ENCODE peak calls at places on chromosome 6, in four cellular contexts. U is stimulated activated CD8-positive, alpha-beta memory T cell treated with anti-CD3 and anti-CD28 coated beads, Interleukin-7, amount 100 ng/mL, for 4 hours; X is progenitor cell of endocrine pancreas; V is stimulated activated CD4-positive, alpha-beta T cell treated with anti-CD3 and anti-CD28 coated beads, Interleukin-2, amount 100 ng/mL, for 48 hours. K is an unnamed sample.

GRCh38 chr6:134622382-134623173 is 304.7 kb upstream of the SGK1 start:
- DNase-seq in X (no peak), V (no peak), U (no peak), K (no peak)

GRCh38 chr6:15384901-15385300 is 139.0 kb downstream of the JARID2 start:
- DNase-seq in X (no peak), V (no peak), U (no peak), K (no peak)

GRCh38 chr6:45721665-45722064 is 294.0 kb downstream of the CLIC5 start:
- DNase-seq in U (no peak), X (no peak), V (no peak), K (no peak)

GRCh38 chr6:78832091-78832808 is 35.1 kb upstream of the IRAK1BP1 start:
- DNase-seq in U (no peak), V (no peak), X (no peak), K (no peak)

GRCh38 chr6:52497652-52498408 is 77.7 kb downstream of the EFHC1 start:
- DNase-seq in U (no peak), V (no peak), X (no peak), K (no peak)

GRCh38 chr6:110873981-110874879 is at the start of gene AMD1:
- DNase-seq in V (peak), X (peak), U (peak), K (peak)

GRCh38 chr6:20933057-20933792 is 399.0 kb downstream of the CDKAL1 start:
- DNase-seq in V (no peak), U (no peak), X (no peak), K (no peak)

GRCh38 chr6:147204843-147205311 is 660 bp downstream of the STXBP5 start:
- DNase-seq in V (no peak), U (no peak), X (no peak), K (no peak)

GRCh38 chr6:16851044-16851540 is 89.8 kb upstream of the ATXN1 start:
- DNase-seq in U (no peak), V (no peak), X (no peak), K (no peak)

GRCh38 chr6:53412751-53413150 is 64.0 kb upstream of the ELOVL5 start:
- DNase-seq in V (no peak), X (no peak), U (no peak), K (no peak)

GRCh38 chr6:53048431-53049195 is 16.6 kb upstream of the FBXO9 start:
- DNase-seq in X (no peak), U (no peak), V (no peak), K (no peak)